ENCODE peak calls at places on chromosomes 12 and 14, in five cellular contexts. D is H9, A is neuronal stem cell, S is mesenchymal stem cell, R is trophoblast cell. J is an unnamed sample.
A peak's percentile ranks its signal among the peaks of the same experiment; 100 is the strongest.

GRCh38 chr12:115916910-115917668 is 360.4 kb downstream of the MED13L start:
- DNase-seq in D (peak; percentile 91), A (peak; percentile 50), S (no peak), R (peak; percentile 80), J (peak; percentile 99)

GRCh38 chr12:26327975-26328635 is 132.7 kb downstream of the SSPN start:
- DNase-seq in D (no peak), A (no peak), S (no peak), R (no peak), J (no peak)

GRCh38 chr12:109727039-109727723 is 13.6 kb downstream of the FAM222A start:
- DNase-seq in D (peak; percentile 29), A (no peak), S (no peak), R (no peak), J (no peak)

GRCh38 chr12:55831407-55831880 is 2.1 kb upstream of the DNAJC14 start:
- DNase-seq in D (no peak), A (no peak), S (peak; percentile 55), R (no peak), J (no peak)

GRCh38 chr12:84619053-84619452 is 293.5 kb downstream of the SLC6A15 start:
- DNase-seq in D (no peak), A (no peak), S (no peak), R (no peak), J (no peak)

GRCh38 chr12:2722806-2723205 is 72.0 kb upstream of the FKBP4 start:
- DNase-seq in D (no peak), A (no peak), S (no peak), R (no peak), J (no peak)

GRCh38 chr12:21294176-21294575 is 40.5 kb downstream of the SLCO1A2 start:
- DNase-seq in D (no peak), A (no peak), S (no peak), R (no peak), J (no peak)

GRCh38 chr14:71659165-71659564 is 273.1 kb upstream of the RGS6 start:
- DNase-seq in D (no peak), A (no peak), S (peak; percentile 29), R (no peak), J (no peak)

GRCh38 chr14:70888681-70889175 is 18.5 kb upstream of the PCNX1 start:
- DNase-seq in D (no peak), A (no peak), S (peak; percentile 64), R (peak; percentile 52), J (no peak)

GRCh38 chr12:111250251-111250881 is 118.5 kb downstream of the PHETA1 start:
- DNase-seq in D (no peak), A (no peak), S (no peak), R (no peak), J (no peak)

GRCh38 chr12:92928431-92928961 is 599 bp downstream of the EEA1 start:
- DNase-seq in D (no peak), A (no peak), S (peak; percentile 51), R (no peak), J (no peak)

GRCh38 chr14:105419305-105420091 is at the start of gene MTA1:
- DNase-seq in D (no peak), A (peak; percentile 31), S (peak; percentile 29), R (no peak), J (no peak)

GRCh38 chr12:109502332-109502731 is 24.9 kb downstream of the UBE3B start:
- DNase-seq in D (no peak), A (no peak), S (no peak), R (no peak), J (no peak)

GRCh38 chr12:32331133-32331532 is 68.2 kb upstream of the FGD4 start:
- DNase-seq in D (no peak), A (no peak), S (peak; percentile 75), R (no peak), J (no peak)

GRCh38 chr12:68636268-68636667 is 25.6 kb downstream of the RAP1B start:
- DNase-seq in D (no peak), A (no peak), S (peak; percentile 88), R (peak; percentile 82), J (no peak)

GRCh38 chr14:70188292-70188607 is 501 bp downstream of the SLC8A3 start:
- DNase-seq in D (no peak), A (no peak), S (no peak), R (no peak), J (no peak)

GRCh38 chr14:96104469-96105057 is 65.4 kb downstream of the C14orf132 start:
- DNase-seq in D (no peak), A (no peak), S (peak; percentile 98), R (peak; percentile 100), J (no peak)

GRCh38 chr14:50875359-50876090 is 3.7 kb downstream of the ABHD12B start:
- DNase-seq in D (no peak), A (no peak), S (no peak), R (no peak), J (no peak)

GRCh38 chr12:124675881-124676688 is 108.7 kb upstream of the NCOR2 start:
- DNase-seq in D (no peak), A (no peak), S (peak; percentile 84), R (peak; percentile 83), J (no peak)

GRCh38 chr12:47745485-47746041 is 13.1 kb downstream of the RAPGEF3 start:
- DNase-seq in D (no peak), A (no peak), S (no peak), R (no peak), J (no peak)

GRCh38 chr14:63867926-63868921 is 15.4 kb downstream of the SYNE2 start:
- DNase-seq in D (no peak), A (no peak), S (peak; percentile 57), R (peak; percentile 14), J (no peak)

GRCh38 chr12:64840949-64841717 is 16.7 kb downstream of the TBC1D30 start:
- DNase-seq in D (no peak), A (no peak), S (no peak), R (no peak), J (no peak)

GRCh38 chr12:29662737-29663323 is 120.9 kb downstream of the TMTC1 start:
- DNase-seq in D (no peak), A (no peak), S (no peak), R (no peak), J (no peak)
- H2BK12ac ChIP-seq in D (no peak overlapping the region), A (no peak overlapping the region), S (no peak overlapping the region), R (no peak overlapping the region), J (no peak overlapping the region)

GRCh38 chr14:66982247-66982646 is 207.0 kb upstream of the GARIN2 start:
- DNase-seq in D (no peak), A (no peak), S (no peak), R (no peak), J (no peak)
- H2BK12ac ChIP-seq in D (no peak overlapping the region), A (no peak overlapping the region), S (no peak overlapping the region), R (no peak overlapping the region), J (no peak overlapping the region)

GRCh38 chr12:46391630-46392029 is 19.1 kb upstream of the SLC38A2 start:
- DNase-seq in D (no peak), A (no peak), S (no peak), R (no peak), J (no peak)

GRCh38 chr12:46389130-46389616 is 16.6 kb upstream of the SLC38A2 start:
- DNase-seq in D (no peak), A (no peak), S (peak; percentile 75), R (no peak), J (no peak)

GRCh38 chr12:46388427-46388992 is 15.9 kb upstream of the SLC38A2 start:
- DNase-seq in D (no peak), A (no peak), S (no peak), R (no peak), J (no peak)

GRCh38 chr12:46390304-46390703 is 17.7 kb upstream of the SLC38A2 start:
- DNase-seq in D (no peak), A (no peak), S (peak; percentile 43), R (no peak), J (no peak)

GRCh38 chr12:46390881-46391280 is 18.3 kb upstream of the SLC38A2 start:
- DNase-seq in D (no peak), A (no peak), S (peak; percentile 38), R (no peak), J (no peak)
- H2BK12ac ChIP-seq in D (no peak overlapping the region), A (no peak overlapping the region), S (peak overlapping the region; percentile 7), R (no peak overlapping the region), J (peak overlapping the region; percentile 65)

GRCh38 chr12:69844416-69844815 is 19.4 kb downstream of the MYRFL start:
- DNase-seq in D (no peak), A (no peak), S (no peak), R (no peak), J (no peak)
- H2BK12ac ChIP-seq in D (no peak overlapping the region), A (no peak overlapping the region), S (no peak overlapping the region), R (no peak overlapping the region), J (no peak overlapping the region)

GRCh38 chr12:87847147-87847546 is 182.1 kb downstream of the C12orf50 start:
- DNase-seq in D (peak; percentile 46), A (no peak), S (no peak), R (no peak), J (no peak)

GRCh38 chr12:87849074-87849473 is 180.1 kb downstream of the C12orf50 start:
- DNase-seq in D (no peak), A (no peak), S (no peak), R (no peak), J (no peak)

GRCh38 chr12:87853448-87854003 is 175.7 kb downstream of the C12orf50 start:
- DNase-seq in D (peak; percentile 38), A (no peak), S (no peak), R (no peak), J (no peak)

GRCh38 chr12:87845995-87846483 is 183.2 kb downstream of the C12orf50 start:
- DNase-seq in D (no peak), A (no peak), S (peak; percentile 8), R (no peak), J (no peak)

GRCh38 chr12:87848248-87848868 is 180.8 kb downstream of the C12orf50 start:
- DNase-seq in D (no peak), A (peak; percentile 49), S (peak; percentile 65), R (peak; percentile 40), J (no peak)
- H2BK12ac ChIP-seq in D (no peak overlapping the region), A (no peak overlapping the region), S (no peak overlapping the region), R (no peak overlapping the region), J (no peak overlapping the region)

J was measured in H1.